ENCODE peak calls at places on chromosomes 13 and 19, in four cellular contexts. E is ovary, T is transverse colon, O is Peyer's patch. R is an unnamed sample. For H3K4me1 and H3K27me3, the result is how much of the 10 kb centered on the place peaks cover.

GRCh38 chr19:632228-633067 is 889 bp downstream of the POLRMT start:
- DNase-seq in E (no peak), T (peak), O (no peak), R (peak)

GRCh38 chr13:43804461-43805070 is 17.8 kb upstream of the ENOX1 start:
- DNase-seq in E (no peak), T (no peak), O (no peak), R (no peak)

GRCh38 chr13:30829145-30829544 is 76.9 kb upstream of the MEDAG start:
- DNase-seq in E (no peak), T (no peak), O (no peak), R (no peak)

GRCh38 chr19:18762125-18763023 is 28.7 kb downstream of the COMP start:
- DNase-seq in E (peak), T (peak), O (no peak), R (peak)

GRCh38 chr13:111852701-111853100 is 214.2 kb upstream of the SOX1 start:
- DNase-seq in E (no peak), T (no peak), O (no peak), R (no peak)

GRCh38 chr19:10211071-10211470 is 16.3 kb upstream of the DNMT1 start:
- DNase-seq in E (no peak), T (no peak), O (no peak), R (no peak)

GRCh38 chr13:20840590-20840989 is 62.0 kb downstream of the XPO4 start:
- DNase-seq in E (no peak), T (no peak), O (no peak), R (no peak)

GRCh38 chr19:52665529-52665928 is 27.4 kb upstream of the ZNF83 start:
- DNase-seq in E (no peak), T (no peak), O (no peak), R (no peak)

GRCh38 chr19:53112286-53112685 is 9.1 kb upstream of the ZNF160 start:
- DNase-seq in E (no peak), T (no peak), O (no peak), R (no peak)

GRCh38 chr19:54206831-54207177 is 6.1 kb downstream of the RPS9 start:
- DNase-seq in E (no peak), T (no peak), O (no peak), R (no peak)

GRCh38 chr19:39237200-39238184 is 7.3 kb downstream of the IFNL3 start:
- DNase-seq in E (no peak), T (peak), O (peak), R (no peak)

GRCh38 chr19:517721-518136 is 10.4 kb downstream of the TPGS1 start:
- DNase-seq in E (no peak), T (no peak), O (no peak), R (no peak)

GRCh38 chr13:43835701-43836100 is 43.8 kb downstream of the CCDC122 start:
- DNase-seq in E (no peak), T (no peak), O (no peak), R (no peak)

GRCh38 chr19:47102561-47103135 is 10.9 kb downstream of the ZC3H4 start:
- DNase-seq in E (no peak), T (no peak), O (no peak), R (no peak)

GRCh38 chr13:34863360-34864135 is 78.5 kb upstream of the NBEA start:
- DNase-seq in E (no peak), T (no peak), O (no peak), R (no peak)

GRCh38 chr19:45676851-45677263 is 8.8 kb downstream of the GIPR start:
- DNase-seq in E (no peak), T (peak), O (peak), R (no peak)

GRCh38 chr13:51148952-51149573 is 38.0 kb upstream of the C13orf42 start:
- DNase-seq in E (no peak), T (peak), O (no peak), R (peak)

GRCh38 chr13:72643339-72643989 is 84.0 kb downstream of the MZT1 start:
- DNase-seq in E (no peak), T (peak), O (peak), R (peak)

GRCh38 chr13:83496501-83496900 is 385.8 kb downstream of the SLITRK1 start:
- DNase-seq in E (no peak), T (no peak), O (no peak), R (no peak)

GRCh38 chr13:93646247-93646646 is 419.6 kb downstream of the GPC6 start:
- DNase-seq in E (no peak), T (no peak), O (no peak), R (no peak)

GRCh38 chr19:45075215-45076028 is 856 bp downstream of the ZNF296 start:
- DNase-seq in E (no peak), T (peak), O (peak), R (peak)

GRCh38 chr13:21898990-21899389 is 228.1 kb downstream of the FGF9 start:
- DNase-seq in E (no peak), T (no peak), O (no peak), R (peak)

GRCh38 chr13:79451500-79451962 is 29.4 kb upstream of the NDFIP2 start:
- DNase-seq in E (no peak), T (peak), O (peak), R (peak)

GRCh38 chr13:27425151-27425917 is 915 bp downstream of the GTF3A start:
- DNase-seq in E (no peak), T (no peak), O (no peak), R (no peak)

GRCh38 chr19:57465680-57466381 is 8.9 kb upstream of the VN1R1 start:
- DNase-seq in E (no peak), T (peak), O (no peak), R (no peak)

GRCh38 chr13:104949840-104950805 is 1585.3 kb downstream of the EFNB2 start:
- DNase-seq in E (no peak), T (no peak), O (no peak), R (no peak)

GRCh38 chr13:29497137-29497654 is 98.3 kb downstream of the SLC7A1 start:
- DNase-seq in E (peak), T (peak), O (no peak), R (no peak)

GRCh38 chr13:26962671-26963070 is 202.1 kb upstream of the GPR12 start:
- DNase-seq in E (no peak), T (no peak), O (no peak), R (no peak)

GRCh38 chr13:48233886-48234488 is 981 bp downstream of the ITM2B start:
- DNase-seq in E (peak), T (no peak), O (no peak), R (no peak)

GRCh38 chr13:45162821-45163220 is 38.0 kb downstream of the KCTD4 start:
- DNase-seq in E (no peak), T (no peak), O (no peak), R (no peak)

GRCh38 chr19:11164879-11165406 is 9.4 kb upstream of the SPC24 start:
- DNase-seq in E (peak), T (peak), O (no peak), R (no peak)

GRCh38 chr13:24693862-24694471 is 13.8 kb downstream of the ATP12A start:
- DNase-seq in E (no peak), T (peak), O (peak), R (peak)

GRCh38 chr19:48954595-48955307 is at the start of gene BAX:
- DNase-seq in E (peak), T (peak), O (peak), R (peak)

GRCh38 chr19:19259741-19260140 is 13.4 kb downstream of the TM6SF2 start:
- DNase-seq in E (no peak), T (no peak), O (no peak), R (no peak)

GRCh38 chr19:6868341-6868740 is 19.0 kb upstream of the ADGRE1 start:
- DNase-seq in E (no peak), T (no peak), O (no peak), R (no peak)

GRCh38 chr13:98175823-98176222 is 1.2 kb downstream of the RNF113B start:
- DNase-seq in E (no peak), T (no peak), O (no peak), R (no peak)

GRCh38 chr19:13824703-13825102 is 29.5 kb downstream of the ZSWIM4 start:
- DNase-seq in E (no peak), T (no peak), O (no peak), R (no peak)

GRCh38 chr13:38922170-38922569 is 68.5 kb downstream of the STOML3 start:
- DNase-seq in E (no peak), T (no peak), O (no peak), R (no peak)

GRCh38 chr13:86464193-86464592 is 665.0 kb upstream of the SLITRK6 start:
- DNase-seq in E (no peak), T (no peak), O (no peak), R (no peak)

GRCh38 chr19:19504754-19505668 is 10.3 kb downstream of the TSSK6 start:
- DNase-seq in E (no peak), T (no peak), O (no peak), R (no peak)

DNA sequence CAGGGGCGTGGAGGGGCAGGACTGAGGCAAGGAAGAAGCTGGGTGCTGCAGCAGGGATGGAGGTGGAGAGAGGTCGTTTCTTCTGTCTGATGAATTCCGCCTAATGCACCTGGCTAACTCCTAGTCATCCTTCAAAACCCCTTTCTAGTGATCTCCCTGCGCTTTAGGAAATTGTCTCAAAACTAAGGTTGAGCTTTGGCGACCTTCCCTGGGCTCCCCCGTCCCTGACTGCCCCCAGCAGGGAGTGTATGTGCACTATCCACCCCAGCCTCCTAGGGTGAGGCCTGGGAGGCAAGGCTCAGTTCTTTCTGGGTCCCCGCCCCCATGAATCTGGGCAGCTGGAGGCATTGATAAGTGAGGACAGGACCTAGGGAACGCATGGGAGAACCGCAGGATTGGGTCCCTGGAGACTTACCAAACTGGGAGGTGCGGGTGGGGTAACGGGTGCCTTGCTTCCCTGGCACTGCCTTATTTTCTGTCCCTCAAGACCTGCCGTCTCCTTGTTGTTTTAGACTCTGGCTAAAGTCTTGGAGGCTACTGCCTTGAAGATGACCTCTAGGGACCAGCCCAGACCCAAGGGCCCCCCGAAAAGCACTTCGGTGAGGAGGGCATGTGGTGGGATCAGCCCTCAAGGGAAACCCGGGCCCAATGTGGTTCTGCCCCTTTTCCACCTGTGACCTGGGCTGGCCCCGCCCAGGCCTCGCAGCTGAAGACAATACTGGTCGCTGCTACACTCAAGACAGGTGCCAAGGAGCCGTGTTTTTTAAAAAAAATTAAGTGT is 512 bp downstream of the TLE6 start:
- DNase-seq in E (no peak), T (no peak), O (no peak), R (no peak)
- H3K4me1 ChIP-seq in E (under half), T (under half), O (under half), R (under half)

GRCh38 chr19:40607898-40608621 is 6.9 kb downstream of the LTBP4 start:
- DNase-seq in E (no peak), T (no peak), O (no peak), R (no peak)
- H3K27me3 ChIP-seq in E (under half), T (under half), O (under half), R (under half)

GRCh38 chr19:4012092-4012974 is 4.8 kb downstream of the PIAS4 start:
- DNase-seq in E (no peak), T (peak), O (no peak), R (no peak)

GRCh38 chr19:4009990-4010807 is 2.7 kb downstream of the PIAS4 start:
- DNase-seq in E (peak), T (no peak), O (no peak), R (no peak)

GRCh38 chr19:4007836-4008539 is 452 bp downstream of the PIAS4 start:
- DNase-seq in E (peak), T (peak), O (peak), R (peak)

GRCh38 chr19:4010808-4011110 is 3.2 kb downstream of the PIAS4 start:
- DNase-seq in E (no peak), T (no peak), O (no peak), R (no peak)

DNA sequence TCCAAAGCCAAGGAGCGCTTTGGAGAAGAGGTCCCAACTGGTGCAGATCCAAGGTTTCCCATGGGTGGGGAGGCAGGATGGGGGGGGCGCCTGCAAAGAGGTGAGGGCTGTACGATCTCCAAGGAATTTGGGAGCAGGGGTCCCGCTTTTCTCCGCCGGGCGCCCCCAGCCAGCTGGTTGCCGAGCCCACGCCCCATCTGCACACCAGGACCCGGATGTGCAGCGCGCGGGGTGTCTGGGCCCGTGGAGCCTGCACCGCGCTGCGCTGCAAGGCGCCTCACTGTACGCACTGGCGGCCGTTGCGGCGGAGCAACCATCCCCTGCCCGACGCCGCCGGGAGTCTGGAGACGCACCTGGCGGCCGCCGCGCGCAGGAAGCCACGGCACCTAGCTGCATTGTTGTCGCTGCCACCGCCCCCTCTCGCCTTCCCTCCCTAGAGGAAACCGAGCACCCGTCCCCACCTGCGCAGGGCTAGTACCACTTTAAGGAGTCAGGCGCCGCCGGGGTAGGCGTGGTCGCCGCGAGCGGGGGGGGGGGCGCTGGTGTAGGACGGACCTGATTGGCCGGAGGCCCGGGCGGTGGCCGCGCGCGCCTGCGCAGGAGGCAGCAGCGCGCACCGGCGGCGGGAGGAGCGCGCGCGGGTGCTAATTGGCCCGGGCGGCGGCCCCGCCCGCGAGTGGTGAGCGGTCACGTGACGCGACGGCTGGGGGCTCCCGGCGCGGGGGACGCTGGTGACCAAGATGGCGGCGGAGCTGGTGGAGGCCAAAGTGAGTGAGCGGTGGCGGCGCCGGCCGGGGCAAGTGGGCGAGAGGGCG is at the start of gene PIAS4:
- DNase-seq in E (peak), T (peak), O (peak), R (peak)
- TF ChIP-seq POLR2A in E (peak), T (peak), O (peak), R (peak)

GRCh38 chr19:35446194-35446593 is 1.9 kb upstream of the FFAR2 start:
- DNase-seq in E (no peak), T (no peak), O (no peak), R (peak)

GRCh38 chr19:35447870-35448492 is at the start of gene FFAR2:
- DNase-seq in E (no peak), T (no peak), O (no peak), R (no peak)

GRCh38 chr19:35451278-35452096 is 3.4 kb downstream of the FFAR2 start:
- DNase-seq in E (no peak), T (no peak), O (no peak), R (no peak)

GRCh38 chr19:35444735-35445134 is 3.3 kb upstream of the FFAR2 start:
- DNase-seq in E (no peak), T (no peak), O (no peak), R (no peak)

GRCh38 chr19:35449347-35450043 is 1.4 kb downstream of the FFAR2 start:
- DNase-seq in E (no peak), T (no peak), O (no peak), R (no peak)
- H3K4me1 ChIP-seq in E (under half), T (under half), O (under half), R (under half)

GRCh38 chr19:29544656-29545360 is 19.0 kb downstream of the VSTM2B start:
- DNase-seq in E (no peak), T (no peak), O (no peak), R (no peak)
- H3K27me3 ChIP-seq in E (under half), T (under half), O (under half), R (under half)

GRCh38 chr19:55383789-55384575 is at the start of gene TMEM238:
- DNase-seq in E (peak), T (peak), O (peak), R (peak)
- TF ChIP-seq POLR2A in E (no peak), T (peak), O (peak), R (peak)

GRCh38 chr13:110388141-110388943 is 81.3 kb downstream of the COL4A2 start:
- DNase-seq in E (no peak), T (peak), O (no peak), R (no peak)

GRCh38 chr13:110391273-110391672 is 84.2 kb downstream of the COL4A2 start:
- DNase-seq in E (no peak), T (no peak), O (no peak), R (no peak)

GRCh38 chr13:110390572-110390971 is 83.5 kb downstream of the COL4A2 start:
- DNase-seq in E (no peak), T (no peak), O (no peak), R (no peak)

GRCh38 chr13:110382830-110383229 is 75.7 kb downstream of the COL4A2 start:
- DNase-seq in E (no peak), T (no peak), O (no peak), R (no peak)

GRCh38 chr13:110387451-110388140 is 80.5 kb downstream of the COL4A2 start:
- DNase-seq in E (peak), T (peak), O (no peak), R (peak)
- H3K4me1 ChIP-seq in E (under half), T (under half), O (under half), R (under half)

GRCh38 chr19:5397804-5398692 is 57.2 kb upstream of the ZNRF4 start:
- DNase-seq in E (no peak), T (no peak), O (no peak), R (no peak)

GRCh38 chr19:5394907-5395505 is 54.4 kb upstream of the PTPRS start:
- DNase-seq in E (no peak), T (no peak), O (no peak), R (no peak)

GRCh38 chr19:5395541-5395940 is 54.9 kb upstream of the PTPRS start:
- DNase-seq in E (no peak), T (no peak), O (no peak), R (no peak)

GRCh38 chr19:5396963-5397362 is 56.4 kb upstream of the PTPRS start:
- DNase-seq in E (no peak), T (no peak), O (no peak), R (no peak)

GRCh38 chr19:5395996-5396939 is 55.7 kb upstream of the PTPRS start:
- DNase-seq in E (no peak), T (no peak), O (no peak), R (no peak)
- H3K27me3 ChIP-seq in E (under half), T (half or more), O (under half), R (half or more)